ENCODE peak calls at places on chromosomes 7 and 10, in five cellular contexts. One of them, this sample, is unnamed.

GRCh38 chr7:76346778-76347177 is 12.0 kb downstream of the YWHAG start:
- DNase-seq in upper lobe of right lung: no peak
- DNase-seq in skeletal muscle cell: no peak
- DNase-seq in Karpas-422: no peak
- DNase-seq in cardiac fibroblast: no peak
- DNase-seq in this sample: no peak

GRCh38 chr10:129853236-129853946 is 110.7 kb downstream of the EBF3 start:
- DNase-seq in upper lobe of right lung: no peak
- DNase-seq in cardiac fibroblast: peak; percentile 45
- DNase-seq in Karpas-422: peak; percentile 53
- DNase-seq in skeletal muscle cell: no peak
- DNase-seq in this sample: no peak

GRCh38 chr10:119378737-119379067 is 163.8 kb downstream of the RGS10 start:
- DNase-seq in skeletal muscle cell: no peak
- DNase-seq in Karpas-422: no peak
- DNase-seq in upper lobe of right lung: no peak
- DNase-seq in cardiac fibroblast: no peak
- DNase-seq in this sample: peak; percentile 75

GRCh38 chr10:108393111-108393510 is 1228.6 kb upstream of the SORCS1 start:
- DNase-seq in upper lobe of right lung: no peak
- DNase-seq in skeletal muscle cell: peak; percentile 54
- DNase-seq in Karpas-422: no peak
- DNase-seq in cardiac fibroblast: peak; percentile 3
- DNase-seq in this sample: no peak

GRCh38 chr10:106540606-106541005 is 623.9 kb downstream of the SORCS1 start:
- DNase-seq in Karpas-422: no peak
- DNase-seq in upper lobe of right lung: no peak
- DNase-seq in cardiac fibroblast: peak; percentile 52
- DNase-seq in skeletal muscle cell: no peak
- DNase-seq in this sample: no peak

GRCh38 chr10:131899695-131900349 is 986 bp upstream of the PPP2R2D start:
- DNase-seq in skeletal muscle cell: no peak
- DNase-seq in upper lobe of right lung: peak; percentile 6
- DNase-seq in cardiac fibroblast: no peak
- DNase-seq in Karpas-422: peak; percentile 55
- DNase-seq in this sample: no peak

GRCh38 chr10:99788598-99789259 is 6.3 kb downstream of the ABCC2 start:
- DNase-seq in cardiac fibroblast: peak; percentile 63
- DNase-seq in skeletal muscle cell: peak; percentile 95
- DNase-seq in Karpas-422: no peak
- DNase-seq in upper lobe of right lung: no peak
- DNase-seq in this sample: peak; percentile 79

GRCh38 chr7:66553001-66553400 is 75.7 kb upstream of the KCTD7 start:
- DNase-seq in cardiac fibroblast: no peak
- DNase-seq in Karpas-422: no peak
- DNase-seq in skeletal muscle cell: no peak
- DNase-seq in upper lobe of right lung: no peak
- DNase-seq in this sample: no peak

GRCh38 chr10:121073743-121074142 is 222.6 kb downstream of the WDR11 start:
- DNase-seq in Karpas-422: no peak
- DNase-seq in upper lobe of right lung: no peak
- DNase-seq in cardiac fibroblast: no peak
- DNase-seq in skeletal muscle cell: no peak
- DNase-seq in this sample: no peak

DNA sequence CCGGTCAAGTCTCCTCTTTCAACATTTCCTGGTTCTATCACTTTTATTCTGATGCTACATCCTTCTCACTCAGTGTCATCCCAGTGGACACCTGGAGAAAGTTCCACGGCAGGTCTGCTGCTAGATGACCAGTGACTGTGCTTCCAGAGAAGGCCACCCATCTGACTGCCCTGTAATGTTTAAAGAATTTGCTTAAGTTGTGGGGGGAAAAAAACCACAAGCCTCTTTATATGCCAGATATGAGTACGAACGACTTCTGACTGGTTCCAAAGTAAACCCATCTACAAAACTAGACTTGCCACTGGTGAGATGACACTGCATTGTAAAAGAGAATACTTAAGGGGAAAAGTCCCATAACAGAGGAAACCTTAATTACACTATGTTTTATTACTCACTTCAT is 69.6 kb upstream of the VWC2 start:
- DNase-seq in upper lobe of right lung: no peak
- DNase-seq in cardiac fibroblast: no peak
- DNase-seq in skeletal muscle cell: no peak
- DNase-seq in Karpas-422: no peak
- DNase-seq in this sample: no peak
- H3K4me3 ChIP-seq in upper lobe of right lung: no peak overlapping the region
- H3K4me3 ChIP-seq in cardiac fibroblast: no peak overlapping the region
- H3K4me3 ChIP-seq in skeletal muscle cell: no peak overlapping the region
- H3K4me3 ChIP-seq in Karpas-422: no peak overlapping the region
- H3K4me3 ChIP-seq in this sample: no peak overlapping the region

GRCh38 chr7:64313740-64314491 is at the start of gene ZNF736:
- DNase-seq in cardiac fibroblast: peak; percentile 97
- DNase-seq in upper lobe of right lung: peak; percentile 92
- DNase-seq in skeletal muscle cell: peak; percentile 79
- DNase-seq in Karpas-422: peak; percentile 98
- DNase-seq in this sample: peak; percentile 81

GRCh38 chr7:64310426-64310825 is 3.3 kb upstream of the ZNF736 start:
- DNase-seq in skeletal muscle cell: no peak
- DNase-seq in upper lobe of right lung: no peak
- DNase-seq in cardiac fibroblast: no peak
- DNase-seq in Karpas-422: no peak
- DNase-seq in this sample: no peak

GRCh38 chr7:64312826-64313225 is 935 bp upstream of the ZNF736 start:
- DNase-seq in Karpas-422: no peak
- DNase-seq in upper lobe of right lung: no peak
- DNase-seq in cardiac fibroblast: no peak
- DNase-seq in skeletal muscle cell: no peak
- DNase-seq in this sample: no peak

GRCh38 chr7:64314493-64315020 is 796 bp downstream of the ZNF736 start:
- DNase-seq in cardiac fibroblast: peak; percentile 2
- DNase-seq in upper lobe of right lung: no peak
- DNase-seq in Karpas-422: peak; percentile 57
- DNase-seq in skeletal muscle cell: no peak
- DNase-seq in this sample: no peak
- H3K4me3 ChIP-seq in cardiac fibroblast: peak overlapping the region; percentile 88
- H3K4me3 ChIP-seq in upper lobe of right lung: peak overlapping the region; percentile 75
- H3K4me3 ChIP-seq in Karpas-422: peak overlapping the region; percentile 73
- H3K4me3 ChIP-seq in skeletal muscle cell: peak overlapping the region; percentile 89
- H3K4me3 ChIP-seq in this sample: peak overlapping the region; percentile 94

GRCh38 chr10:58050575-58050974 is 217.1 kb downstream of the IPMK start:
- DNase-seq in skeletal muscle cell: no peak
- DNase-seq in Karpas-422: no peak
- DNase-seq in cardiac fibroblast: no peak
- DNase-seq in upper lobe of right lung: no peak
- DNase-seq in this sample: no peak
- H3K4me3 ChIP-seq in skeletal muscle cell: no peak overlapping the region
- H3K4me3 ChIP-seq in Karpas-422: no peak overlapping the region
- H3K4me3 ChIP-seq in cardiac fibroblast: no peak overlapping the region
- H3K4me3 ChIP-seq in upper lobe of right lung: no peak overlapping the region
- H3K4me3 ChIP-seq in this sample: no peak overlapping the region

GRCh38 chr10:111488668-111489067 is 411.8 kb downstream of the ADRA2A start:
- DNase-seq in Karpas-422: no peak
- DNase-seq in cardiac fibroblast: no peak
- DNase-seq in skeletal muscle cell: no peak
- DNase-seq in upper lobe of right lung: no peak
- DNase-seq in this sample: no peak
- H3K4me3 ChIP-seq in Karpas-422: no peak overlapping the region
- H3K4me3 ChIP-seq in cardiac fibroblast: no peak overlapping the region
- H3K4me3 ChIP-seq in skeletal muscle cell: no peak overlapping the region
- H3K4me3 ChIP-seq in upper lobe of right lung: no peak overlapping the region
- H3K4me3 ChIP-seq in this sample: no peak overlapping the region

GRCh38 chr7:130667593-130668257 is 823 bp downstream of the COPG2 start:
- DNase-seq in skeletal muscle cell: no peak
- DNase-seq in cardiac fibroblast: peak; percentile 10
- DNase-seq in Karpas-422: no peak
- DNase-seq in upper lobe of right lung: no peak
- DNase-seq in this sample: no peak

DNA sequence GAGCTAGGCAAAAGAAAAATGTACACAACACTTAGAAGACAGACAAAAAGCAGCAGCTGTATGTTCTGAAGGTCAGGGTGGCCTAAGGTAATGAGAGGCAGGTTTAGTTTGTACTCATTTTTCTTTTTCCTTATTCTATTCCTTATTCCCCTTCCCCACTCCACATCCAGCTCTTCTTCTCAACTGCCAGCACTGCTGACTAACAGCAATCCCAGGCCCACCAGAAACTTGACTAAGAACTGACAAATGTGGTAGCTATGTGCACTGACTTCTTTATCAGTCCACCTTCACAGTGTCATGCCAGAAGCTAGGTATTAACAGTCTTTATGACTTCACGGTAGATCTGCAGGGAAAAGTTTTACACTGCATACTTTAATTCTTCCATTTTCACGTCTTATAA is 6.1 kb downstream of the COPG2 start:
- DNase-seq in Karpas-422: no peak
- DNase-seq in skeletal muscle cell: no peak
- DNase-seq in upper lobe of right lung: no peak
- DNase-seq in cardiac fibroblast: no peak
- DNase-seq in this sample: no peak
- H3K4me3 ChIP-seq in Karpas-422: no peak overlapping the region
- H3K4me3 ChIP-seq in skeletal muscle cell: no peak overlapping the region
- H3K4me3 ChIP-seq in upper lobe of right lung: no peak overlapping the region
- H3K4me3 ChIP-seq in cardiac fibroblast: no peak overlapping the region
- H3K4me3 ChIP-seq in this sample: no peak overlapping the region

DNA sequence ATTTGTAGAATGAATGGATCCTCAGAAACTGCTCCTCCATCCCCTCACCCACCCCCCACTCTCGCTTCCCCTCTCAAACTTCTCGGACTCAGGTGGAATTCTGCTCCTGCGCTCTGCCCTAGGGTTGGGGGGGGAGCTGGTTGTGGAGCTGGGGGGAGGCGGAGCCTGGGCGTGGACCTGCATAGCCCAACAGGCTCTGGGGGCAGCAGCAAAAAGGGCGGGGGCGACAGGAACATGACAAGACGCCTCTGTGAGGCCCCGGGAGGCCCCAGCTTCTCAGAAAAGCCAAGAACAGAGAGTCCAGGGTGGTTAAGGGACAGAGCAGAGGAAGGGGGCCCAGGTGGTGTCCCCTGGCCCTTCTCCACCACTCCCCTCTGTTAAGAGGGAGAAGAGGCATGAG is 3.5 kb downstream of the TSC22D4 start:
- DNase-seq in Karpas-422: no peak
- DNase-seq in upper lobe of right lung: no peak
- DNase-seq in cardiac fibroblast: no peak
- DNase-seq in skeletal muscle cell: no peak
- DNase-seq in this sample: no peak
- H3K4me3 ChIP-seq in Karpas-422: peak overlapping the region; percentile 86
- H3K4me3 ChIP-seq in upper lobe of right lung: peak overlapping the region; percentile 88
- H3K4me3 ChIP-seq in cardiac fibroblast: peak overlapping the region; percentile 90
- H3K4me3 ChIP-seq in skeletal muscle cell: peak overlapping the region; percentile 92
- H3K4me3 ChIP-seq in this sample: no peak overlapping the region

This sample was measured in astrocyte of the cerebellum.